ENCODE peak calls at places on chromosomes 2 and 18, in seven cellular contexts. F, G, L, T, Z, J and W are unnamed samples.

GRCh38 chr2:1731963-1732768 is 12.1 kb downstream of the PXDN start:
- DNase-seq in L (no peak), J (peak), T (no peak), F (no peak), Z (no peak), G (peak), W (no peak)

GRCh38 chr2:88442501-88442900 is 10.0 kb downstream of the FOXI3 start:
- DNase-seq in J (no peak), Z (no peak), T (no peak), G (no peak), F (no peak), L (no peak), W (no peak)

GRCh38 chr2:111094686-111095085 is 26.0 kb upstream of the BCL2L11 start:
- DNase-seq in Z (no peak), T (no peak), L (no peak), F (no peak), G (no peak), J (no peak), W (no peak)

GRCh38 chr2:220619525-220620267 is 952.4 kb downstream of the EPHA4 start:
- DNase-seq in L (no peak), F (no peak), G (no peak), J (no peak), Z (no peak), T (no peak), W (no peak)

GRCh38 chr18:54181856-54182612 is 42.4 kb downstream of the MBD2 start:
- DNase-seq in G (no peak), J (no peak), L (peak), Z (peak), T (no peak), F (no peak), W (no peak)

GRCh38 chr18:44778788-44779187 is 98.1 kb downstream of the SETBP1 start:
- DNase-seq in G (no peak), Z (no peak), T (no peak), J (no peak), F (peak), L (no peak), W (no peak)

GRCh38 chr18:48569915-48570264 is 31.1 kb downstream of the CTIF start:
- DNase-seq in G (peak), L (no peak), J (no peak), F (no peak), T (no peak), Z (no peak), W (no peak)

GRCh38 chr2:157746234-157746950 is 117.7 kb upstream of the ACVR1C start:
- DNase-seq in L (no peak), J (no peak), T (no peak), F (no peak), Z (no peak), G (no peak), W (no peak)

GRCh38 chr2:138237657-138238384 is 263.7 kb upstream of the SPOPL start:
- DNase-seq in T (no peak), G (no peak), F (no peak), Z (no peak), J (no peak), L (no peak), W (no peak)

GRCh38 chr2:62596061-62596658 is 90.2 kb upstream of the TMEM17 start:
- DNase-seq in F (no peak), L (no peak), J (no peak), Z (no peak), T (no peak), G (no peak), W (no peak)

GRCh38 chr2:84741182-84741822 is 139.6 kb downstream of the TRABD2A start:
- DNase-seq in F (no peak), T (peak), Z (peak), L (peak), G (no peak), J (no peak), W (peak)

GRCh38 chr2:31239842-31240198 is 5.9 kb downstream of the EHD3 start:
- DNase-seq in J (peak), G (no peak), T (no peak), L (no peak), Z (no peak), F (no peak), W (no peak)

GRCh38 chr2:95312543-95313205 is 15.5 kb downstream of the KCNIP3 start:
- DNase-seq in T (no peak), Z (no peak), G (peak), F (no peak), L (no peak), J (no peak), W (no peak)

GRCh38 chr18:44835555-44836156 is 155.0 kb downstream of the SETBP1 start:
- DNase-seq in T (no peak), Z (no peak), L (no peak), G (no peak), F (peak), J (peak), W (no peak)

GRCh38 chr2:33074197-33074596 is 127.4 kb downstream of the LTBP1 start:
- DNase-seq in J (no peak), T (no peak), Z (no peak), F (no peak), G (no peak), L (no peak), W (no peak)
- TF ChIP-seq CTCF in J (no peak), T (no peak), Z (no peak), F (no peak), G (no peak), L (no peak), W (no peak)

DNA sequence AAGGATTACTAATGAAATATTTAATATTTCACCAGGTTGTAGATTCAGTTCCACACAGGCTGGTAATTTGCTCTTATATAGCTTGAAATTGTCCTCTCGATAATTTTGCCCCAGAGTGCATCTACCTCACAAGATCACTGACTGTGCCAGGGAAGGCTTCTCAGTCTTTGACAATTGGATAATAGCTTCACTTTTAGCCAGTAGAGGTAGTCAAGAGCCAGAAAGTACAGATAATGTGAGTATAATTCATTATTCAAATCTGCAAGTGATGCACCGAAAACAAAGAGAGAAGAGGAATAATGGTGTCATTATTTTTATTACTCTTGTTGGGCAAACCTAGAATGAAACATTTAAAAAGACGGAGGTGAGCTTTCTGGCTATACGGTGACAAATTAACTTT is 292.8 kb downstream of the EN1 start:
- DNase-seq in G (no peak), L (no peak), T (no peak), F (no peak), Z (no peak), J (no peak), W (no peak)
- TF ChIP-seq CTCF in G (no peak), L (no peak), T (no peak), F (no peak), Z (no peak), J (no peak), W (no peak)

GRCh38 chr2:195572894-195573293 is 84.1 kb upstream of the SLC39A10 start:
- DNase-seq in G (no peak), T (no peak), L (no peak), F (no peak), Z (no peak), J (no peak), W (no peak)

GRCh38 chr2:195573314-195573713 is 83.7 kb upstream of the SLC39A10 start:
- DNase-seq in T (no peak), F (no peak), J (no peak), Z (no peak), G (no peak), L (no peak), W (no peak)

GRCh38 chr2:195574305-195574704 is 82.7 kb upstream of the SLC39A10 start:
- DNase-seq in F (no peak), Z (no peak), L (no peak), T (no peak), G (no peak), J (no peak), W (no peak)

GRCh38 chr2:195575021-195575420 is 82.0 kb upstream of the SLC39A10 start:
- DNase-seq in G (no peak), Z (no peak), T (no peak), L (no peak), J (no peak), F (no peak), W (no peak)

GRCh38 chr2:195575879-195576391 is 81.1 kb upstream of the SLC39A10 start:
- DNase-seq in G (no peak), F (no peak), L (peak), T (peak), Z (peak), J (no peak), W (no peak)
- TF ChIP-seq CTCF in G (peak), F (peak), L (no peak), T (peak), Z (peak), J (no peak), W (peak)

GRCh38 chr2:203399031-203399430 is 70.8 kb downstream of the ABI2 start:
- DNase-seq in L (no peak), T (no peak), G (no peak), F (no peak), Z (no peak), J (no peak), W (no peak)

GRCh38 chr2:203400805-203401585 is 72.8 kb downstream of the ABI2 start:
- DNase-seq in Z (no peak), L (no peak), T (no peak), G (no peak), F (no peak), J (no peak), W (no peak)

GRCh38 chr2:203394519-203395227 is 66.5 kb downstream of the ABI2 start:
- DNase-seq in L (no peak), T (no peak), Z (no peak), F (no peak), G (no peak), J (no peak), W (no peak)

GRCh38 chr2:203395858-203396257 is 67.7 kb downstream of the ABI2 start:
- DNase-seq in F (no peak), J (no peak), T (no peak), L (no peak), Z (no peak), G (no peak), W (no peak)

DNA sequence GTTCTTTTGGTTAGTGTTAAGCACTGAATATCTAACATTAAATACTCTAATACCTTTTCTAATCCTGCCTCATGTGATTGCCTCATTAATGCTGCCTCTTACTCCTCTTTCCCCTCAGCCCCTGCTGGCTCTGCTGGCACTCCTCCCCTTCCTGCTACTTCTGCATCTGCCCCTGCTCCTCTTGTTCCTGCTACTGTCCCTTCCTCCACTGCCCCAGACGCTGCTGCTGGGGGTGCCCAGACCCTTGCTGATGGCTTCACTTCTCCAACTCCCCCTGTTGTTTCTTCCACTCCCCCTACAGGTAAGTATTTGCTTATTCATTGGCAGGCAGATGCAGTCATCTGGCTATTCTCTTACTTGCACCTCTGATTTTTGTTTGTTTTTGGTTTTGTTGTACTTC is 68.5 kb downstream of the ABI2 start:
- DNase-seq in T (no peak), Z (no peak), G (no peak), F (no peak), J (no peak), L (no peak), W (no peak)
- TF ChIP-seq CTCF in T (peak), Z (no peak), G (no peak), F (peak), J (no peak), L (no peak), W (no peak)